ENCODE peak calls at places on chromosomes 12 and 14, in four cellular contexts. J is CD4-positive, CD25-positive, alpha-beta regulatory T cell; B is upper lobe of right lung; D is right lobe of liver. Z is an unnamed sample.

GRCh38 chr12:63965936-63966602 is 121.6 kb downstream of the SRGAP1 start:
- DNase-seq in J (no peak), B (no peak), D (no peak), Z (no peak)

GRCh38 chr14:59583755-59584154 is 7.1 kb upstream of the CCDC175 start:
- DNase-seq in J (no peak), B (no peak), D (no peak), Z (no peak)

GRCh38 chr14:68359862-68360552 is 432.9 kb downstream of the ZFP36L1 start:
- DNase-seq in J (no peak), B (peak; percentile 86), D (no peak), Z (peak; percentile 70)

GRCh38 chr12:79661629-79662028 is 29.1 kb downstream of the PAWR start:
- DNase-seq in J (no peak), B (no peak), D (no peak), Z (no peak)

GRCh38 chr14:104230946-104231345 is 92.6 kb downstream of the KIF26A start:
- DNase-seq in J (no peak), B (peak; percentile 40), D (peak; percentile 10), Z (no peak)

GRCh38 chr14:102580552-102581110 is 11.8 kb upstream of the RCOR1 start:
- DNase-seq in J (no peak), B (no peak), D (no peak), Z (no peak)

GRCh38 chr12:13154027-13154538 is 42.4 kb upstream of the EMP1 start:
- DNase-seq in J (no peak), B (no peak), D (no peak), Z (no peak)

GRCh38 chr14:96574633-96575191 is 72.5 kb downstream of the PAPOLA start:
- DNase-seq in J (no peak), B (no peak), D (no peak), Z (no peak)

GRCh38 chr14:21136024-21136423 is 19.8 kb downstream of the OR5AU1 start:
- DNase-seq in J (peak; percentile 15), B (no peak), D (no peak), Z (no peak)

GRCh38 chr12:75563351-75563750 is 51.9 kb upstream of the KRR1 start:
- DNase-seq in J (no peak), B (no peak), D (no peak), Z (no peak)
- H3K27ac ChIP-seq in J (no peak overlapping the region), B (no peak overlapping the region), D (no peak overlapping the region), Z (no peak overlapping the region)

DNA sequence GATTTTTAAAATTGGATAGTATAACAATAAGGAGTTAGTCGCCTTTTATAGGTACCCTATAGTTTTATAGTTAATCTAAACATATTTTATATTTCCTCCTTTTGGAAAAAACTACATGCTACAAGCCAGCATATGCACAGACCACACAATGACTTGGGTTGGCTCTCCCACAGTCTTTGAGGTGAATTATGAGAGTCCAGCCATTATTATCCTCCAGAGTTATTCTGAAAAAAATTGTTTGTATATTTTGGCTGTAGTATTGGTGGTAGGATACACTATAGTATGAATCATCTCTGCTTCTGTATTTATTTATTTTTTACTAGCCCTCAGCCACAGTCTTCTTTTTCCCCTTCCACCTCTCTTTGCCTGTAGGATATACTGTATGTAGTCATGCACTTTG is 195.4 kb upstream of the TMPO start:
- DNase-seq in J (no peak), B (no peak), D (no peak), Z (no peak)
- H3K4me1 ChIP-seq in J (no peaks in the 10 kb centered on the region), B (no peaks in the 10 kb centered on the region), D (no peaks in the 10 kb centered on the region), Z (no peaks in the 10 kb centered on the region)

GRCh38 chr12:120142231-120142877 is 25.8 kb upstream of the RAB35 start:
- DNase-seq in J (no peak), B (no peak), D (no peak), Z (peak; percentile 58)

GRCh38 chr12:120141336-120141735 is 24.8 kb upstream of the RAB35 start:
- DNase-seq in J (no peak), B (no peak), D (no peak), Z (peak; percentile 42)

GRCh38 chr12:120144215-120144614 is 27.7 kb upstream of the RAB35 start:
- DNase-seq in J (no peak), B (no peak), D (no peak), Z (peak; percentile 51)

GRCh38 chr12:120148011-120148410 is 31.5 kb upstream of the RAB35 start:
- DNase-seq in J (no peak), B (no peak), D (no peak), Z (peak; percentile 38)

GRCh38 chr12:120145164-120145563 is 28.6 kb upstream of the RAB35 start:
- DNase-seq in J (no peak), B (no peak), D (no peak), Z (peak; percentile 32)
- H3K36me3 ChIP-seq in J (peaks cover 95% of the 10 kb centered on the region), B (peaks cover 100% of the 10 kb centered on the region), D (no peaks in the 10 kb centered on the region), Z (peaks cover 40% of the 10 kb centered on the region)

GRCh38 chr14:64601571-64601970 is 51.8 kb downstream of the PPP1R36 start:
- DNase-seq in J (no peak), B (no peak), D (no peak), Z (no peak)
- H3K27ac ChIP-seq in J (no peak overlapping the region), B (no peak overlapping the region), D (no peak overlapping the region), Z (no peak overlapping the region)

GRCh38 chr12:47904647-47905312 is at the start of gene VDR:
- DNase-seq in J (peak; percentile 81), B (peak; percentile 92), D (peak; percentile 86), Z (peak; percentile 92)
- H3K4me1 ChIP-seq in J (peaks cover 53% of the 10 kb centered on the region), B (peaks cover 45% of the 10 kb centered on the region), D (no peaks in the 10 kb centered on the region), Z (peaks cover 25% of the 10 kb centered on the region)

Z was measured in kidney.